ENCODE peak calls at places on chromosome X, in five cellular contexts. P is right atrium auricular region, W is cardiac fibroblast, A is esophagus squamous epithelium, I is neural progenitor cell. M is an unnamed sample.

GRCh38 chrX:21972721-21973120 is 32.2 kb downstream of the SMS start:
- DNase-seq in A (no peak), W (peak; percentile 66), I (no peak), P (no peak), M (no peak)

GRCh38 chrX:10121787-10122186 is 35.0 kb upstream of the CLCN4 start:
- DNase-seq in A (no peak), I (no peak), P (no peak), W (no peak), M (no peak)

GRCh38 chrX:11757397-11757728 is 674 bp upstream of the MSL3 start:
- DNase-seq in A (no peak), W (no peak), I (no peak), P (no peak), M (no peak)

GRCh38 chrX:118360429-118361125 is 14.7 kb downstream of the WDR44 start:
- DNase-seq in P (no peak), I (peak; percentile 58), W (peak; percentile 26), A (no peak), M (no peak)

GRCh38 chrX:9765737-9766098 is at the start of gene GPR143:
- DNase-seq in P (no peak), I (peak; percentile 31), W (no peak), A (no peak), M (no peak)

GRCh38 chrX:41313419-41313818 is 20.5 kb upstream of the DDX3X start:
- DNase-seq in A (no peak), W (peak; percentile 51), P (no peak), I (no peak), M (no peak)

GRCh38 chrX:131874300-131874699 is 148.8 kb upstream of the STK26 start:
- DNase-seq in P (no peak), W (no peak), A (no peak), I (no peak), M (no peak)

GRCh38 chrX:40088803-40089540 is 8.8 kb downstream of the BCOR start:
- DNase-seq in I (no peak), A (no peak), W (no peak), P (no peak), M (no peak)

GRCh38 chrX:13699183-13699826 is 10.4 kb downstream of the RAB9A start:
- DNase-seq in I (no peak), W (no peak), A (no peak), P (no peak), M (no peak)

GRCh38 chrX:119870626-119871131 is 854 bp downstream of the RNF113A start:
- DNase-seq in A (no peak), W (peak; percentile 15), P (no peak), I (peak; percentile 37), M (no peak)

GRCh38 chrX:9614016-9614415 is 149.2 kb downstream of the TBL1X start:
- DNase-seq in A (no peak), P (no peak), W (peak; percentile 40), I (no peak), M (no peak)

GRCh38 chrX:133097031-133097430 is at the start of gene USP26:
- DNase-seq in P (no peak), I (no peak), A (no peak), W (no peak), M (no peak)

GRCh38 chrX:110741213-110741796 is 54.3 kb downstream of the CHRDL1 start:
- DNase-seq in W (peak; percentile 29), I (no peak), A (no peak), P (no peak), M (no peak)

GRCh38 chrX:28135378-28136047 is 154.3 kb upstream of the DCAF8L1 start:
- DNase-seq in A (no peak), W (peak; percentile 28), I (no peak), P (no peak), M (no peak)

GRCh38 chrX:133085785-133086184 is 11.1 kb downstream of the USP26 start:
- DNase-seq in P (no peak), W (no peak), I (no peak), A (no peak), M (no peak)

GRCh38 chrX:79330022-79330421 is 37.1 kb downstream of the ITM2A start:
- DNase-seq in P (no peak), W (no peak), I (peak; percentile 47), A (no peak), M (no peak)

GRCh38 chrX:39900788-39901170 is 197.0 kb downstream of the BCOR start:
- DNase-seq in A (no peak), I (peak; percentile 36), W (no peak), P (no peak), M (no peak)

GRCh38 chrX:35786271-35786670 is 11.9 kb upstream of the MAGEB16 start:
- DNase-seq in A (no peak), P (no peak), I (no peak), W (no peak), M (no peak)

GRCh38 chrX:46588263-46588662 is 14.7 kb downstream of the CHST7 start:
- DNase-seq in I (no peak), P (peak; percentile 73), W (peak; percentile 83), A (no peak), M (no peak)

GRCh38 chrX:6238576-6238975 is 9.9 kb upstream of the NLGN4X start:
- DNase-seq in W (no peak), A (no peak), P (no peak), I (no peak), M (no peak)

GRCh38 chrX:55057691-55058249 is 17.1 kb upstream of the PAGE2B start:
- DNase-seq in I (peak; percentile 26), P (no peak), A (no peak), W (peak; percentile 49), M (no peak)

GRCh38 chrX:78333521-78333920 is 6.1 kb upstream of the CYSLTR1 start:
- DNase-seq in A (no peak), I (no peak), W (peak; percentile 0), P (no peak), M (no peak)

GRCh38 chrX:71637253-71637618 is 18.9 kb upstream of the CXCR3 start:
- DNase-seq in I (no peak), P (no peak), A (no peak), W (no peak), M (no peak)

GRCh38 chrX:155534800-155535199 is 76.4 kb upstream of the F8A3 start:
- DNase-seq in W (no peak), P (no peak), I (no peak), A (no peak), M (no peak)
- TF ChIP-seq CTCF in W (no peak), P (no peak), I (no peak), A (no peak), M (no peak)

DNA sequence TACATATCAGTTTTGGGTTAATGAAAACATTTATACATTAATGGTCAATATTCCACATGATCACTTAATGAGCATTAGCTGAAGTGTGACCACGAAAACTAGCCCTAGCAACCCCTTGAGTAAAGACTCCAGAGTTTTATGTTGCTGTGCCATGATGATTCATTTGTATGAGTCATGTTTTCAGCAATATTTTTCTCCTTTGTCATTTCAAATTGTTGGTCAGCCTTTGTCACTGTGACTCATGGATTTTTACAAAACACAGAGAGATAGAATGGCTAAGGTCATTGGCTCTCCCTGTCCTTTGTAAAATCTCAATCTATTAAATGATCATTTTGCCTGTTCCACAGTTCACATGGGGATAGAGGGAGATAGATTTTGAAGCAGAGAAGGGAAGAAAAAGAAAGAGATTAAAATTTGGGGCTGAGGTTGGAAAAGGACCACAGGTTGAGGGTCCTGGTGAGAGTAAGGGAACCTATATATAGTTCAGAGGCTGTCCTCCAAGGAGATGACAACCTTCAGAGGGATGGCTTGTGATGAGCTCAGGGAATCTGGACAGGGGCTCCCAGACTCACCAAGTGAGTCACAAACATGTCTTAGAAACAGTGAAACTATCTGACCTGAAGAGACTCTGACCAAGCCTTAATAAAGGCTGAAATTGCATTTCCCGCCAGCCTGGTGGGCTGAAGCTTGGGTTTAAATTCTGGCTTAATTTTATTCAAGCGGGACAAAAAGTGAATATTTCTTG is 25.6 kb downstream of the NR0B1 start:
- DNase-seq in P (no peak), I (no peak), W (peak; percentile 85), A (no peak), M (no peak)
- TF ChIP-seq CTCF in P (no peak), I (no peak), W (no peak), A (no peak), M (no peak)

GRCh38 chrX:31297881-31298280 is 226.0 kb upstream of the FTHL17 start:
- DNase-seq in P (no peak), I (no peak), A (no peak), W (no peak), M (no peak)

GRCh38 chrX:31294475-31294874 is 222.6 kb upstream of the FTHL17 start:
- DNase-seq in I (no peak), P (no peak), W (no peak), A (no peak), M (no peak)

GRCh38 chrX:31298881-31299280 is 227.0 kb upstream of the FTHL17 start:
- DNase-seq in I (no peak), P (no peak), W (no peak), A (no peak), M (no peak)

GRCh38 chrX:31287861-31288260 is 216.0 kb upstream of the FTHL17 start:
- DNase-seq in I (no peak), P (no peak), A (no peak), W (peak; percentile 29), M (no peak)

GRCh38 chrX:31293409-31293808 is 221.6 kb upstream of the FTHL17 start:
- DNase-seq in I (no peak), P (no peak), W (no peak), A (no peak), M (no peak)
- TF ChIP-seq CTCF in I (peak; percentile 15), P (no peak), W (no peak), A (no peak), M (no peak)

DNA sequence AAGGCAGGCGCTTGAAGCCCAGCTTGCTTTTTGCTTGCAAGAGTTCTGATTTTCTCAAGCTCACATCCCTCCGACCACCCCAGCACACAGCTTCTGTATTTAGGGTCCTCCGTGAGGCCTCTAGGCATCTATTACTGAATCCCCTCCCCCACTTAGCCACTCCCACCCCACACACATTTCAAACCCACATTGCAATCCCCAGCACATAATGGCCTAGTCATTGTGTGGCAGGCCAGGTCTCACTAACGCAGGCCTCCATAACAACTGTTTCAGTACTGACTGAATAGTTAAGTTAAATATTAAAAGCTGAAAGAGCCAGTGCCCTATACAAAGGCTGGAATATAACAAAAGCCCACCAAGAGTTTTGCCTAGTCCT is 137.6 kb upstream of the S100G start:
- DNase-seq in I (peak; percentile 18), P (no peak), A (no peak), W (no peak), M (no peak)
- TF ChIP-seq CTCF in I (no peak), P (no peak), A (no peak), W (no peak), M (no peak)

GRCh38 chrX:150831863-150832262 is 66.6 kb downstream of the CD99L2 start:
- DNase-seq in W (no peak), A (no peak), I (no peak), P (no peak), M (no peak)
- TF ChIP-seq CTCF in W (no peak), A (no peak), I (no peak), P (no peak), M (no peak)

M was measured in omental fat pad.